ENCODE peak calls at places on chromosomes 11 and 22, in six cellular contexts. I is K562, L is A549, X is HepG2, R is IMR-90, K is GM12878. P is an unnamed sample.

GRCh38 chr11:6968816-6969215 is 42.6 kb downstream of the ZNF215 start:
- DNase-seq in R (peak), I (no peak), L (no peak), K (no peak), X (no peak), P (no peak)

GRCh38 chr11:70312401-70313357 is 42.2 kb downstream of the PPFIA1 start:
- DNase-seq in I (peak), X (no peak), R (no peak), L (no peak), K (no peak), P (no peak)

GRCh38 chr11:64357904-64358535 is 942 bp upstream of the RPS6KA4 start:
- DNase-seq in L (peak), R (no peak), X (peak), I (peak), K (no peak), P (no peak)

GRCh38 chr11:114317738-114318137 is 21.5 kb downstream of the NNMT start:
- DNase-seq in X (no peak), R (peak), I (peak), L (peak), K (no peak), P (peak)

GRCh38 chr11:31303644-31304043 is 65.9 kb downstream of the DCDC1 start:
- DNase-seq in R (no peak), X (no peak), K (no peak), I (no peak), L (no peak), P (no peak)

GRCh38 chr11:20594274-20595061 is 4.9 kb upstream of the SLC6A5 start:
- DNase-seq in L (no peak), R (no peak), K (no peak), I (peak), X (peak), P (no peak)

GRCh38 chr11:79440451-79441158 is at the start of gene TENM4:
- DNase-seq in I (no peak), K (no peak), R (peak), X (no peak), L (peak), P (peak)

GRCh38 chr11:74647404-74647803 is 55.0 kb downstream of the POLD3 start:
- DNase-seq in R (peak), I (no peak), X (no peak), K (no peak), L (no peak), P (no peak)

GRCh38 chr11:71451596-71452353 is 1.2 kb upstream of the NADSYN1 start:
- DNase-seq in I (peak), R (no peak), K (no peak), X (peak), L (no peak), P (peak)

GRCh38 chr11:64879226-64879900 is 942 bp upstream of the EHD1 start:
- DNase-seq in L (no peak), K (no peak), X (no peak), I (no peak), R (no peak), P (no peak)

GRCh38 chr22:29799217-29799680 is 32.1 kb downstream of the UQCR10 start:
- DNase-seq in R (peak), X (peak), K (no peak), I (peak), L (peak), P (no peak)

GRCh38 chr22:19473578-19473977 is 5.4 kb downstream of the UFD1 start:
- DNase-seq in R (no peak), K (no peak), X (no peak), I (no peak), L (peak), P (no peak)

GRCh38 chr22:50625568-50626313 is 2.2 kb downstream of the ARSA start:
- DNase-seq in L (peak), X (no peak), R (no peak), I (no peak), K (no peak), P (no peak)

GRCh38 chr22:49483946-49484345 is 343.7 kb downstream of the BRD1 start:
- DNase-seq in R (no peak), K (no peak), L (no peak), X (no peak), I (no peak), P (no peak)

GRCh38 chr11:72111803-72112540 is 523 bp downstream of the ANAPC15 start:
- DNase-seq in I (peak), X (peak), L (peak), K (peak), R (peak), P (peak)

GRCh38 chr11:24233041-24233440 is 263.8 kb upstream of the LUZP2 start:
- DNase-seq in K (no peak), L (no peak), X (no peak), I (no peak), R (no peak), P (no peak)

GRCh38 chr11:107621090-107621489 is 30.1 kb downstream of the ELMOD1 start:
- DNase-seq in X (no peak), L (no peak), R (no peak), I (no peak), K (no peak), P (no peak)

GRCh38 chr11:17979770-17980371 is 33.0 kb downstream of the SERGEF start:
- DNase-seq in X (peak), L (peak), K (no peak), I (peak), R (peak), P (peak)

GRCh38 chr22:49903322-49904039 is 14.8 kb downstream of the ALG12 start:
- DNase-seq in R (no peak), K (no peak), L (no peak), I (no peak), X (no peak), P (no peak)

GRCh38 chr22:27284314-27284713 is 517.2 kb downstream of the MN1 start:
- DNase-seq in K (no peak), I (no peak), L (no peak), X (no peak), R (no peak), P (no peak)

GRCh38 chr22:27286711-27287110 is 514.8 kb downstream of the MN1 start:
- DNase-seq in R (no peak), K (no peak), L (no peak), X (no peak), I (no peak), P (no peak)

GRCh38 chr22:27283714-27284113 is 517.8 kb downstream of the MN1 start:
- DNase-seq in K (no peak), R (peak), I (peak), L (no peak), X (no peak), P (peak)

GRCh38 chr22:27278986-27279385 is 522.6 kb downstream of the MN1 start:
- DNase-seq in R (no peak), X (no peak), I (no peak), K (no peak), L (no peak), P (no peak)

DNA sequence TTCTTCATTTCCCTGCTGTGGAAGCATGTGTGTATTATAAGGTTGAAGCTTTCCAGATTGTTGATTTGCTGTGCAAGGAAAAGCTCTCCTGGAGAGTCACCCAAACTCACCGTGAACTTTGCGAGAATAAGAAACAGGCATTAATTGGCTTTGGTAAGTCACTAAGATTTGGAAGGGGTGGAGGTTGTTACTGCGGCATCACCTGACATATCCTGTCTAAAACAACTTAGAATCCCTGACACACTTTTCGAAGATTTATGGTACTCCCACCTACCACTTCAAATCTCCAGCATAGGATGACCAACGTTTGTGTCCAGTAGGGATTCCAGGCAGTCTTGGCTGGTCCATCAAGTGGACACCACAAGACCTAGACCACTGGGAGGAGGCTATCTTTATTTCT is 518.3 kb downstream of the MN1 start:
- DNase-seq in L (no peak), X (no peak), R (no peak), K (no peak), I (no peak), P (no peak)
- TF ChIP-seq BHLHE40 in L (no peak), X (no peak), R (no peak), K (no peak), I (no peak), P (no peak)

DNA sequence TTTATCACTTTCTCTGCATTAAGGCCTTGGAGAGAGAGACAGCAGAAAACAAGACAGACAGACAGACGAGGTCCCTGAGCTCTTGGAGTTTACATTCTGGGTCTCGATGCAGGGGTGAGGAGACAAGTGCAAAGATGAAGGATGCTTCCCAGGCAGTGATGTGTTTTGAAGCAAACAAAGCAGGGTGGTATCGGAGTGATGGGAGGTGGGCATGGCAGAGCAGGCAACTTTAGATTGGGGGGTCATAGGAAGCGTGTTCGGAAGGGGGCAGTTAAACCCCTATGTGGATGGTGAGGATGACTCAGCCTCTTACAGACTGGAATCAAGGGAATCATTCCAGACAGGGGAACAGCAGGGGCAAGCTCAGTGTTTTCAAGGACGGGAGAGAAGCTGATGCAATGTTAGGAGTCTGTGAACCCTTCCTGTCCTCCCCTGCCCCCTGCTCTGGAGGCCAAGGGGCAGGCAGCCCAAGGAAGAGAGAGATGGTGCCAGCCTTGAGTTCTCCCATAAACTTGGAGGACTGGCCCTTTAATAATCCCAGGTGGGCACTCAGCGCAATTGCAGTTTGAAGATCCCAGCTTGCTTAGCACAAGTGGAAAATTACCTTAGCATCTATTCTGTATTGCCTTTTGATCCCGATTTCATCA is 180.2 kb downstream of the CHST1 start:
- DNase-seq in L (no peak), R (no peak), I (no peak), K (no peak), X (peak), P (no peak)
- TF ChIP-seq BHLHE40 in L (no peak), R (no peak), I (no peak), K (no peak), X (no peak), P (no peak)

GRCh38 chr11:11757871-11758270 is 83.9 kb upstream of the USP47 start:
- DNase-seq in R (no peak), K (no peak), L (no peak), I (no peak), X (no peak), P (no peak)

GRCh38 chr11:11748706-11749365 is 92.9 kb upstream of the USP47 start:
- DNase-seq in I (no peak), R (peak), X (no peak), L (no peak), K (no peak), P (no peak)

GRCh38 chr11:11750479-11750878 is 91.3 kb upstream of the USP47 start:
- DNase-seq in L (no peak), I (no peak), K (no peak), R (no peak), X (no peak), P (no peak)

GRCh38 chr11:11747570-11747969 is 94.2 kb upstream of the USP47 start:
- DNase-seq in R (no peak), X (no peak), L (no peak), K (no peak), I (no peak), P (no peak)

GRCh38 chr11:11752688-11753087 is 89.1 kb upstream of the USP47 start:
- DNase-seq in R (no peak), X (no peak), K (no peak), I (no peak), L (no peak), P (no peak)
- TF ChIP-seq BHLHE40 in R (no peak), X (no peak), K (no peak), I (no peak), L (no peak), P (no peak)

GRCh38 chr11:126473269-126473668 is 117.8 kb downstream of the ST3GAL4 start:
- DNase-seq in L (no peak), K (no peak), I (no peak), X (no peak), R (no peak), P (no peak)
- TF ChIP-seq BHLHE40 in L (no peak), K (no peak), I (no peak), X (no peak), R (no peak), P (no peak)

DNA sequence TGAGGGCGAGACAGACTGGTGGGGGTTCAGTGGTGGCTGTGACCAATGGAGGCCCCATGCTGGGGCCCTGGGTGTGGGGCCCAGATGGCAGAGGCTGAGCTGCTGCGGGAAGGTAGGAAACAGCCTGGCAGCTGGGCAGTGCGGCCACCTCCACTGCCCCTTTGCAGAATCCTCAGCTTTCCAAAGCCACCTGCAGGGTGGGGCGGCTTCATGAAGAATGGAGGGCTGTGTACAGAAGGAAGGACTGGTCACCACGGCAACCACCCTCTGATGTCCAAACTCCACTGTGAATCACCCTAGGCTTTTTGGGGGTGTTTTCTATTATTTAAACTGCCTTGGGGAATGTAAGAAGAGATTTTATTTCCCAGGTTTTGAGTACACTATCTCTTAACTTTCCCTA is 166.3 kb upstream of the NAV2 start:
- DNase-seq in I (no peak), K (no peak), R (no peak), X (no peak), L (peak), P (no peak)
- TF ChIP-seq BHLHE40 in I (no peak), K (no peak), R (no peak), X (no peak), L (no peak), P (no peak)

GRCh38 chr22:38835888-38836301 is 7.9 kb downstream of the NPTXR start:
- DNase-seq in I (no peak), R (peak), K (no peak), L (no peak), X (no peak), P (no peak)
- TF ChIP-seq BHLHE40 in I (no peak), R (no peak), K (no peak), L (no peak), X (no peak), P (no peak)

P was measured in HEK293T.